ENCODE peak calls at places on chromosome 19, in five cellular contexts. One of them, this sample, is unnamed.

GRCh38 chr19:9883231-9883758 is 48.2 kb downstream of the PIN1 start:
- DNase-seq in C1 segment of cervical spinal cord: no peak
- DNase-seq in stimulated activated CD8-positive, alpha-beta memory T cell treated with anti-CD3 and anti-CD28 coated beads, Interleukin-2, amount 100 ng/mL, for 48 hours: no peak
- DNase-seq in activated naive CD4-positive, alpha-beta T cell: no peak
- DNase-seq in T-cell: no peak
- DNase-seq in this sample: no peak

GRCh38 chr19:48413879-48414623 is 20.6 kb downstream of the GRIN2D start:
- DNase-seq in C1 segment of cervical spinal cord: no peak
- DNase-seq in stimulated activated CD8-positive, alpha-beta memory T cell treated with anti-CD3 and anti-CD28 coated beads, Interleukin-2, amount 100 ng/mL, for 48 hours: no peak
- DNase-seq in activated naive CD4-positive, alpha-beta T cell: no peak
- DNase-seq in T-cell: no peak
- DNase-seq in this sample: no peak

GRCh38 chr19:47794526-47794925 is 9.8 kb downstream of the TPRX1 start:
- DNase-seq in C1 segment of cervical spinal cord: no peak
- DNase-seq in stimulated activated CD8-positive, alpha-beta memory T cell treated with anti-CD3 and anti-CD28 coated beads, Interleukin-2, amount 100 ng/mL, for 48 hours: no peak
- DNase-seq in activated naive CD4-positive, alpha-beta T cell: no peak
- DNase-seq in T-cell: no peak
- DNase-seq in this sample: no peak

GRCh38 chr19:18366027-18366435 is 19.9 kb upstream of the GDF15 start:
- DNase-seq in C1 segment of cervical spinal cord: no peak
- DNase-seq in stimulated activated CD8-positive, alpha-beta memory T cell treated with anti-CD3 and anti-CD28 coated beads, Interleukin-2, amount 100 ng/mL, for 48 hours: no peak
- DNase-seq in activated naive CD4-positive, alpha-beta T cell: no peak
- DNase-seq in T-cell: no peak
- DNase-seq in this sample: no peak

GRCh38 chr19:56348289-56348877 is 33.7 kb upstream of the ZSCAN5A start:
- DNase-seq in C1 segment of cervical spinal cord: no peak
- DNase-seq in stimulated activated CD8-positive, alpha-beta memory T cell treated with anti-CD3 and anti-CD28 coated beads, Interleukin-2, amount 100 ng/mL, for 48 hours: no peak
- DNase-seq in activated naive CD4-positive, alpha-beta T cell: no peak
- DNase-seq in T-cell: no peak
- DNase-seq in this sample: no peak

GRCh38 chr19:32519023-32519422 is 62.0 kb upstream of the PDCD5 start:
- DNase-seq in C1 segment of cervical spinal cord: no peak
- DNase-seq in stimulated activated CD8-positive, alpha-beta memory T cell treated with anti-CD3 and anti-CD28 coated beads, Interleukin-2, amount 100 ng/mL, for 48 hours: no peak
- DNase-seq in activated naive CD4-positive, alpha-beta T cell: no peak
- DNase-seq in T-cell: peak; percentile 1
- DNase-seq in this sample: no peak

GRCh38 chr19:11423804-11424318 is 4.7 kb upstream of the RGL3 start:
- DNase-seq in C1 segment of cervical spinal cord: no peak
- DNase-seq in stimulated activated CD8-positive, alpha-beta memory T cell treated with anti-CD3 and anti-CD28 coated beads, Interleukin-2, amount 100 ng/mL, for 48 hours: no peak
- DNase-seq in activated naive CD4-positive, alpha-beta T cell: no peak
- DNase-seq in T-cell: no peak
- DNase-seq in this sample: no peak

GRCh38 chr19:37909661-37910199 is 2.7 kb downstream of the SIPA1L3 start:
- DNase-seq in C1 segment of cervical spinal cord: no peak
- DNase-seq in stimulated activated CD8-positive, alpha-beta memory T cell treated with anti-CD3 and anti-CD28 coated beads, Interleukin-2, amount 100 ng/mL, for 48 hours: no peak
- DNase-seq in activated naive CD4-positive, alpha-beta T cell: no peak
- DNase-seq in T-cell: no peak
- DNase-seq in this sample: no peak

This sample was measured in mesothelial cell of epicardium.